ENCODE peak calls at places on chromosomes 16 and 17, in seven cellular contexts. Z is trophoblast cell, H is IMR-90, G is neuronal stem cell, Y is mesendoderm, L is H1, I is H9. V is an unnamed sample.

GRCh38 chr16:50245417-50246298 is 20.7 kb upstream of the ADCY7 start:
- DNase-seq in Z (peak), H (peak), G (no peak), Y (peak), L (no peak), I (no peak), V (peak)

GRCh38 chr17:5035356-5035755 is at the start of gene SLC52A1:
- DNase-seq in Z (peak), H (no peak), G (no peak), Y (no peak), L (peak), I (peak), V (no peak)

GRCh38 chr17:17511971-17512858 is 16.0 kb upstream of the RASD1 start:
- DNase-seq in Z (peak), H (peak), G (no peak), Y (no peak), L (no peak), I (no peak), V (peak)

GRCh38 chr17:55410722-55411462 is 10.7 kb downstream of the MMD start:
- DNase-seq in Z (no peak), H (no peak), G (no peak), Y (no peak), L (no peak), I (no peak), V (no peak)

GRCh38 chr16:53504665-53505064 is 1.7 kb upstream of the AKTIP start:
- DNase-seq in Z (peak), H (peak), G (no peak), Y (no peak), L (no peak), I (no peak), V (peak)

GRCh38 chr17:10058924-10059683 is 139.3 kb downstream of the GAS7 start:
- DNase-seq in Z (peak), H (no peak), G (no peak), Y (no peak), L (no peak), I (no peak), V (no peak)

GRCh38 chr17:74678541-74678940 is 34.2 kb downstream of the CD300LF start:
- DNase-seq in Z (no peak), H (no peak), G (no peak), Y (no peak), L (no peak), I (no peak), V (no peak)

GRCh38 chr17:74738051-74738996 is 1.3 kb downstream of the RAB37 start:
- DNase-seq in Z (no peak), H (no peak), G (no peak), Y (no peak), L (no peak), I (no peak), V (no peak)

GRCh38 chr16:89921699-89922476 is 1.3 kb upstream of the TUBB3 start:
- DNase-seq in Z (peak), H (peak), G (peak), Y (peak), L (peak), I (peak), V (peak)

GRCh38 chr17:36936455-36936934 is 780 bp upstream of the LHX1 start:
- DNase-seq in Z (peak), H (no peak), G (no peak), Y (peak), L (peak), I (peak), V (no peak)

GRCh38 chr16:86044881-86045600 is 146.1 kb downstream of the IRF8 start:
- DNase-seq in Z (no peak), H (no peak), G (no peak), Y (no peak), L (no peak), I (no peak), V (no peak)

GRCh38 chr16:88435437-88436355 is 17.4 kb upstream of the ZFPM1 start:
- DNase-seq in Z (no peak), H (no peak), G (no peak), Y (no peak), L (no peak), I (no peak), V (no peak)

GRCh38 chr16:51540259-51540658 is 389.2 kb upstream of the SALL1 start:
- DNase-seq in Z (no peak), H (peak), G (no peak), Y (no peak), L (no peak), I (no peak), V (peak)

GRCh38 chr16:56776562-56776961 is 46.6 kb downstream of the NUP93 start:
- DNase-seq in Z (no peak), H (no peak), G (no peak), Y (no peak), L (no peak), I (no peak), V (no peak)

GRCh38 chr16:79182618-79183017 is 417.9 kb downstream of the MAF start:
- DNase-seq in Z (no peak), H (no peak), G (no peak), Y (no peak), L (no peak), I (no peak), V (peak)

GRCh38 chr17:58521680-58522079 is 7.2 kb upstream of the MTMR4 start:
- DNase-seq in Z (no peak), H (no peak), G (no peak), Y (no peak), L (no peak), I (no peak), V (no peak)

GRCh38 chr17:79425686-79426085 is 185.2 kb downstream of the RBFOX3 start:
- DNase-seq in Z (no peak), H (no peak), G (no peak), Y (no peak), L (no peak), I (no peak), V (no peak)

GRCh38 chr17:29095439-29095838 is 52.5 kb downstream of the PIPOX start:
- DNase-seq in Z (no peak), H (no peak), G (no peak), Y (no peak), L (no peak), I (no peak), V (no peak)

GRCh38 chr17:29091591-29092291 is 48.8 kb downstream of the PIPOX start:
- DNase-seq in Z (no peak), H (no peak), G (no peak), Y (no peak), L (no peak), I (no peak), V (no peak)

GRCh38 chr17:29093090-29093871 is 50.3 kb downstream of the PIPOX start:
- DNase-seq in Z (no peak), H (no peak), G (no peak), Y (no peak), L (no peak), I (no peak), V (no peak)

GRCh38 chr17:29096094-29096493 is 53.2 kb downstream of the PIPOX start:
- DNase-seq in Z (no peak), H (no peak), G (no peak), Y (no peak), L (no peak), I (no peak), V (no peak)

DNA sequence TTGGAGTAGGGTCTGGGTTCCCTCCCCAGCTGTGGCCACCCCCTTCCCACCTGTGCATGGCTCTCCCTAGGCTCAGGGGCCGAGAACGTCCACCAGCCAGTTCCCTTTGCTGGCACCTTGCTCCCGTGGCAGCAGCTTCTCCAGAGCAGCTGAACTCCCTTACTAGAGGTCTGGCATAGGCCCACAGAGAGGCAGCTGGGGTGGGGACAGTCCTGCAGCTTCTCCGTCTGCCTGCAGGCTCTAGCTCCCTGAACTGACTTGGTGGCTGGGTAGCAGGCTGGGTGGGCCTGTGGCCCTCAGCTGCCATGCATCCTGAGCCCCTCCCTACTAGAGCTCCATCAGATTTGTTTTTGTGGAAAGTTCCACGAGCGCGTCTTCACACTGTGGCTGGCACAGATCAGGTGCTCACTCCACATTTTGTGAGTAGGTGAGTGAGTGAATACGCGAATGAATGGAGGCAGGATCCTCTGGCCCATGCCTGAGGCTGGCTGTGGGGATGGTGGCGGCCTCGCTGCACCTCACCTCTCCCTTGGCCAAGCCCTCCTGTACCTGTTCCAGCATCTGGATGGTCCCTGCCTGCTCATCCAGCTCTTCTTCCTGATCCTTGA is 51.3 kb downstream of the PIPOX start:
- DNase-seq in Z (no peak), H (no peak), G (no peak), Y (no peak), L (no peak), I (no peak), V (no peak)
- H2AK5ac ChIP-seq in Z (no peak), H (no peak), G (no peak), Y (no peak), L (no peak), I (no peak), V (no peak)

GRCh38 chr17:65104541-65104940 is 32.6 kb upstream of the RGS9 start:
- DNase-seq in Z (no peak), H (no peak), G (no peak), Y (no peak), L (no peak), I (no peak), V (no peak)
- H2BK5ac ChIP-seq in Z (no peak), H (no peak), G (no peak), Y (no peak), L (no peak), I (no peak), V (no peak)

DNA sequence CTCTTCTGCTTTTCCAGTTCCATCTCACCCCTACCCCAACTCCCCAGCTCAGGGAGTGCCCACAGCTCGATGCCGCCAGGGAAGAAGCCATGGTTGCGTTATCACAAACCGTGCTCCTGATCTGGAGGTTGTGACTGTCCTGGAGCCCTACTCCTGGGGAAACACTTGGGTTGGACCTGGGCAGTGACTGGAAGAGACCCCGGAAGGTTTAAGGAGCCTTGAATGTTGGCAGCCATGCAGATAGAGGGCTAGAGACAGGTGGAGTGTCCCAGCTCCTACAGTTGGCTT is 2.6 kb downstream of the MMP15 start:
- DNase-seq in Z (no peak), H (no peak), G (no peak), Y (no peak), L (no peak), I (no peak), V (no peak)
- H2AK5ac ChIP-seq in Z (peak), H (no peak), G (no peak), Y (peak), L (peak), I (no peak), V (no peak)

GRCh38 chr17:6157716-6158115 is 87.5 kb downstream of the WSCD1 start:
- DNase-seq in Z (no peak), H (no peak), G (no peak), Y (no peak), L (no peak), I (no peak), V (no peak)
- H2BK5ac ChIP-seq in Z (no peak), H (no peak), G (no peak), Y (no peak), L (no peak), I (no peak), V (no peak)